ENCODE peak calls at places on chromosomes 6 and 20, in eight cellular contexts. One of them, this sample, is unnamed.

GRCh38 chr20:40897177-40897700 is 131.4 kb upstream of the TOP1 start:
- DNase-seq in fibroblast of mammary gland: peak; percentile 68
- DNase-seq in lower lobe of right lung: no peak
- DNase-seq in adrenal gland: no peak
- DNase-seq in OCI-LY7: no peak
- DNase-seq in small intestine: no peak
- DNase-seq in suprapubic skin: no peak
- DNase-seq in left lung: no peak
- DNase-seq in this sample: peak; percentile 10

GRCh38 chr6:160139420-160139851 is 17.8 kb downstream of the SLC22A1 start:
- DNase-seq in fibroblast of mammary gland: peak; percentile 91
- DNase-seq in lower lobe of right lung: no peak
- DNase-seq in adrenal gland: no peak
- DNase-seq in OCI-LY7: no peak
- DNase-seq in small intestine: no peak
- DNase-seq in suprapubic skin: no peak
- DNase-seq in left lung: no peak
- DNase-seq in this sample: peak; percentile 83

GRCh38 chr6:109456710-109457595 is 1.4 kb upstream of the MICAL1 start:
- DNase-seq in fibroblast of mammary gland: peak; percentile 80
- DNase-seq in lower lobe of right lung: peak; percentile 69
- DNase-seq in adrenal gland: no peak
- DNase-seq in OCI-LY7: no peak
- DNase-seq in small intestine: peak; percentile 91
- DNase-seq in suprapubic skin: no peak
- DNase-seq in left lung: no peak
- DNase-seq in this sample: peak; percentile 76

GRCh38 chr20:57389695-57390603 is 1.2 kb upstream of the RBM38 start:
- DNase-seq in fibroblast of mammary gland: no peak
- DNase-seq in lower lobe of right lung: peak; percentile 57
- DNase-seq in adrenal gland: no peak
- DNase-seq in OCI-LY7: no peak
- DNase-seq in small intestine: no peak
- DNase-seq in suprapubic skin: no peak
- DNase-seq in left lung: peak; percentile 84
- DNase-seq in this sample: no peak

GRCh38 chr6:167337231-167337630 is 12.3 kb downstream of the TTLL2 start:
- DNase-seq in fibroblast of mammary gland: no peak
- DNase-seq in lower lobe of right lung: no peak
- DNase-seq in adrenal gland: no peak
- DNase-seq in OCI-LY7: no peak
- DNase-seq in small intestine: no peak
- DNase-seq in suprapubic skin: no peak
- DNase-seq in left lung: peak; percentile 66
- DNase-seq in this sample: no peak

GRCh38 chr6:123925360-123925759 is 121.7 kb downstream of the NKAIN2 start:
- DNase-seq in fibroblast of mammary gland: no peak
- DNase-seq in lower lobe of right lung: no peak
- DNase-seq in adrenal gland: no peak
- DNase-seq in OCI-LY7: no peak
- DNase-seq in small intestine: no peak
- DNase-seq in suprapubic skin: no peak
- DNase-seq in left lung: no peak
- DNase-seq in this sample: no peak

GRCh38 chr20:4512891-4513550 is 208.7 kb upstream of the PRND start:
- DNase-seq in fibroblast of mammary gland: peak; percentile 95
- DNase-seq in lower lobe of right lung: no peak
- DNase-seq in adrenal gland: no peak
- DNase-seq in OCI-LY7: no peak
- DNase-seq in small intestine: peak; percentile 47
- DNase-seq in suprapubic skin: no peak
- DNase-seq in left lung: no peak
- DNase-seq in this sample: peak; percentile 82

GRCh38 chr20:14723614-14724013 is 386.2 kb upstream of the FLRT3 start:
- DNase-seq in fibroblast of mammary gland: no peak
- DNase-seq in lower lobe of right lung: no peak
- DNase-seq in adrenal gland: no peak
- DNase-seq in OCI-LY7: no peak
- DNase-seq in small intestine: no peak
- DNase-seq in suprapubic skin: no peak
- DNase-seq in left lung: no peak
- DNase-seq in this sample: no peak

GRCh38 chr6:82144852-82145332 is 102.7 kb downstream of the IBTK start:
- DNase-seq in fibroblast of mammary gland: peak; percentile 100
- DNase-seq in lower lobe of right lung: no peak
- DNase-seq in adrenal gland: peak; percentile 66
- DNase-seq in OCI-LY7: no peak
- DNase-seq in small intestine: peak; percentile 52
- DNase-seq in suprapubic skin: no peak
- DNase-seq in left lung: no peak
- DNase-seq in this sample: peak; percentile 75

GRCh38 chr6:104409913-104410312 is 449.8 kb downstream of the HACE1 start:
- DNase-seq in fibroblast of mammary gland: peak; percentile 37
- DNase-seq in lower lobe of right lung: no peak
- DNase-seq in adrenal gland: no peak
- DNase-seq in OCI-LY7: no peak
- DNase-seq in small intestine: no peak
- DNase-seq in suprapubic skin: no peak
- DNase-seq in left lung: no peak
- DNase-seq in this sample: no peak

GRCh38 chr20:19807901-19808300 is 49.8 kb downstream of the RIN2 start:
- DNase-seq in fibroblast of mammary gland: no peak
- DNase-seq in lower lobe of right lung: no peak
- DNase-seq in adrenal gland: no peak
- DNase-seq in OCI-LY7: no peak
- DNase-seq in small intestine: no peak
- DNase-seq in suprapubic skin: no peak
- DNase-seq in left lung: no peak
- DNase-seq in this sample: no peak

GRCh38 chr20:45251884-45252571 is 2.3 kb downstream of the SLPI start:
- DNase-seq in fibroblast of mammary gland: no peak
- DNase-seq in lower lobe of right lung: no peak
- DNase-seq in adrenal gland: no peak
- DNase-seq in OCI-LY7: no peak
- DNase-seq in small intestine: no peak
- DNase-seq in suprapubic skin: no peak
- DNase-seq in left lung: no peak
- DNase-seq in this sample: no peak

GRCh38 chr6:169789944-169790927 is 38.8 kb downstream of the ERMARD start:
- DNase-seq in fibroblast of mammary gland: peak; percentile 61
- DNase-seq in lower lobe of right lung: peak; percentile 80
- DNase-seq in adrenal gland: peak; percentile 75
- DNase-seq in OCI-LY7: peak; percentile 70
- DNase-seq in small intestine: peak; percentile 89
- DNase-seq in suprapubic skin: peak; percentile 87
- DNase-seq in left lung: peak; percentile 93
- DNase-seq in this sample: peak; percentile 21

GRCh38 chr6:169788809-169789145 is 37.4 kb downstream of the ERMARD start:
- DNase-seq in fibroblast of mammary gland: no peak
- DNase-seq in lower lobe of right lung: no peak
- DNase-seq in adrenal gland: no peak
- DNase-seq in OCI-LY7: no peak
- DNase-seq in small intestine: no peak
- DNase-seq in suprapubic skin: no peak
- DNase-seq in left lung: no peak
- DNase-seq in this sample: no peak

GRCh38 chr6:169787797-169788196 is 36.4 kb downstream of the ERMARD start:
- DNase-seq in fibroblast of mammary gland: no peak
- DNase-seq in lower lobe of right lung: no peak
- DNase-seq in adrenal gland: no peak
- DNase-seq in OCI-LY7: no peak
- DNase-seq in small intestine: no peak
- DNase-seq in suprapubic skin: peak; percentile 3
- DNase-seq in left lung: no peak
- DNase-seq in this sample: no peak

GRCh38 chr6:169791721-169792131 is 40.3 kb downstream of the ERMARD start:
- DNase-seq in fibroblast of mammary gland: no peak
- DNase-seq in lower lobe of right lung: no peak
- DNase-seq in adrenal gland: no peak
- DNase-seq in OCI-LY7: no peak
- DNase-seq in small intestine: no peak
- DNase-seq in suprapubic skin: peak; percentile 35
- DNase-seq in left lung: no peak
- DNase-seq in this sample: no peak

DNA sequence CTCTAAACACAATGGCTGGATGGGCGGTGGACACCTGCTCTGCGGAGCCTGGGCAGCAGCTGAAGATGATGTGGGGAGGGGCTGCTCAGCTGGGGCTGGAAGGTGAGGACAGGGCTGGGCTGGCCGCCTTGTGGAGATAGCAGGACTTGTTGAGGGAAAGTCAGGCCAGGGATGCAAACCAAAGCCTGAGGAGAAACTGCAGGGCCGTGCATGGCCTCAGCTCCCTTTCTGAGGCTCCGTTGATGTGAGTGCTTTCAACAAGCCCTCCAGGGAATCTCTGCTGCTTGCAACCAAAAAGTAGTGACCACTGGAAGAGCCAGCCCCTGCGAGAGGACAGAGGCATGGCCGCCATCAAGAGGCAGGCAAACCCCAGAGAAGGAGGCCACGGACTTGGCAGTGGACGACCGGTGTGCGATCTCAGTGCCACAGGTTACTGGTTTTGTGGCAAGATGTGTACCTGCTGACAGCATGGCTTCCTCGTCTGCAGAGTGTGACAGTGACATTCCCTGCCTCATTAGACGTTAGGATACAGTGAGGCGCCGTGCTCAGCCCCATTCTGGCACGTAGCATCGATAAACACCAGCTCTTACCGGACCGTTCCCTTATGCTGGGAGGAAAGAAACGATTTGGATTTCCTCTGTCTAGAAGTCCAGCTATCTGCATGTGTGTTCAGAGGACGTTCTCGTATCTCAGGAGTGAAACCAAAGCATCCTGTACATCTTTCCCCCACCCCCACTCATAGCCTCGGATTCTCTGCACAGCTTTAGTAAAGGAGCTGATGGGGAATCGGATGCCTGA is 37.9 kb downstream of the ERMARD start:
- DNase-seq in fibroblast of mammary gland: no peak
- DNase-seq in lower lobe of right lung: no peak
- DNase-seq in adrenal gland: no peak
- DNase-seq in OCI-LY7: no peak
- DNase-seq in small intestine: no peak
- DNase-seq in suprapubic skin: peak; percentile 59
- DNase-seq in left lung: peak; percentile 49
- DNase-seq in this sample: no peak
- H3K4me3 ChIP-seq in fibroblast of mammary gland: peak overlapping the region; percentile 59
- H3K4me3 ChIP-seq in lower lobe of right lung: peak overlapping the region; percentile 54
- H3K4me3 ChIP-seq in adrenal gland: no peak overlapping the region
- H3K4me3 ChIP-seq in OCI-LY7: no peak overlapping the region
- H3K4me3 ChIP-seq in small intestine: no peak overlapping the region
- H3K4me3 ChIP-seq in suprapubic skin: peak overlapping the region; percentile 49
- H3K4me3 ChIP-seq in left lung: peak overlapping the region; percentile 26
- H3K4me3 ChIP-seq in this sample: peak overlapping the region; percentile 45

GRCh38 chr6:26578279-26578678 is 18.5 kb upstream of the ABT1 start:
- DNase-seq in fibroblast of mammary gland: no peak
- DNase-seq in lower lobe of right lung: no peak
- DNase-seq in adrenal gland: no peak
- DNase-seq in OCI-LY7: no peak
- DNase-seq in small intestine: no peak
- DNase-seq in suprapubic skin: no peak
- DNase-seq in left lung: no peak
- DNase-seq in this sample: no peak

GRCh38 chr6:26576407-26576843 is 20.3 kb upstream of the ABT1 start:
- DNase-seq in fibroblast of mammary gland: no peak
- DNase-seq in lower lobe of right lung: no peak
- DNase-seq in adrenal gland: no peak
- DNase-seq in OCI-LY7: no peak
- DNase-seq in small intestine: no peak
- DNase-seq in suprapubic skin: no peak
- DNase-seq in left lung: no peak
- DNase-seq in this sample: no peak

GRCh38 chr6:26575494-26575939 is 21.2 kb upstream of the ABT1 start:
- DNase-seq in fibroblast of mammary gland: peak; percentile 66
- DNase-seq in lower lobe of right lung: no peak
- DNase-seq in adrenal gland: no peak
- DNase-seq in OCI-LY7: no peak
- DNase-seq in small intestine: no peak
- DNase-seq in suprapubic skin: no peak
- DNase-seq in left lung: no peak
- DNase-seq in this sample: no peak

GRCh38 chr6:26577720-26578072 is 19.1 kb upstream of the ABT1 start:
- DNase-seq in fibroblast of mammary gland: no peak
- DNase-seq in lower lobe of right lung: no peak
- DNase-seq in adrenal gland: no peak
- DNase-seq in OCI-LY7: no peak
- DNase-seq in small intestine: no peak
- DNase-seq in suprapubic skin: no peak
- DNase-seq in left lung: no peak
- DNase-seq in this sample: no peak

GRCh38 chr6:26576929-26577719 is 19.6 kb upstream of the ABT1 start:
- DNase-seq in fibroblast of mammary gland: peak; percentile 91
- DNase-seq in lower lobe of right lung: peak; percentile 65
- DNase-seq in adrenal gland: peak; percentile 38
- DNase-seq in OCI-LY7: no peak
- DNase-seq in small intestine: peak; percentile 46
- DNase-seq in suprapubic skin: no peak
- DNase-seq in left lung: no peak
- DNase-seq in this sample: no peak
- H3K4me3 ChIP-seq in fibroblast of mammary gland: peak overlapping the region; percentile 57
- H3K4me3 ChIP-seq in lower lobe of right lung: peak overlapping the region; percentile 32
- H3K4me3 ChIP-seq in adrenal gland: no peak overlapping the region
- H3K4me3 ChIP-seq in OCI-LY7: no peak overlapping the region
- H3K4me3 ChIP-seq in small intestine: no peak overlapping the region
- H3K4me3 ChIP-seq in suprapubic skin: peak overlapping the region; percentile 28
- H3K4me3 ChIP-seq in left lung: peak overlapping the region; percentile 9
- H3K4me3 ChIP-seq in this sample: peak overlapping the region; percentile 21

DNA sequence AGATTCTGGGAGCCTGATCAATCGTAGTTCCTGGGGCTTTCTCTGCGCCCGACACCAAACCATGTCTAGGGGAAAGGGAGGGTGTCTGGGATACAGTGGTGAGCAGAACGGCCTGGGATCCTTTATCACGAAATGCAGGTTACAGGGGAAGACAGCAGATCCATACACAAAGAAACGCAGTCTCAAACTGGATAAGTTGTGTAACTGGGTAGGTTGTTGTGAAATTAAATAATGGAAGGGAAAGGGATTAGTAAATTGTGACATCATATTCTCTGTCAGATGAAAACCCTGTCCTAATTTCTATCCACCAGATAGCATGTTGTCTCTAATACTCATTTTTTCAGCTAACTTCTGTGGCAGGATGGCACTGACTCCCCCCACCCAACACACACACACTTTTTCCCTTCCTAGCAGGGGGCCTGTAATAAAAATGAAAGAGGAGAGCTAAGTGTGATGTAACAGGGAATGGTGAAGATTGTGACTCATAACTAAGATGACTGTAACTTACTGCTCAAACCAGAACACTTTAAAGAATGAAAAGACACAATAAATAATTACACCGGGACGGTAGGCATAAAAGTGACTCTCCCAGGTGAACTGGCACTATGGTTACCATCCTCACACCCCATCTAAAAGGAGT is 758 bp upstream of the TRPC4AP start:
- DNase-seq in fibroblast of mammary gland: peak; percentile 80
- DNase-seq in lower lobe of right lung: no peak
- DNase-seq in adrenal gland: no peak
- DNase-seq in OCI-LY7: no peak
- DNase-seq in small intestine: no peak
- DNase-seq in suprapubic skin: no peak
- DNase-seq in left lung: no peak
- DNase-seq in this sample: no peak
- H3K4me3 ChIP-seq in fibroblast of mammary gland: no peak overlapping the region
- H3K4me3 ChIP-seq in lower lobe of right lung: peak overlapping the region; percentile 96
- H3K4me3 ChIP-seq in adrenal gland: no peak overlapping the region
- H3K4me3 ChIP-seq in OCI-LY7: peak overlapping the region; percentile 100
- H3K4me3 ChIP-seq in small intestine: no peak overlapping the region
- H3K4me3 ChIP-seq in suprapubic skin: peak overlapping the region; percentile 95
- H3K4me3 ChIP-seq in left lung: no peak overlapping the region
- H3K4me3 ChIP-seq in this sample: no peak overlapping the region

GRCh38 chr6:30829639-30830250 is 54.6 kb upstream of the DDR1 start:
- DNase-seq in fibroblast of mammary gland: no peak
- DNase-seq in lower lobe of right lung: no peak
- DNase-seq in adrenal gland: no peak
- DNase-seq in OCI-LY7: no peak
- DNase-seq in small intestine: no peak
- DNase-seq in suprapubic skin: no peak
- DNase-seq in left lung: peak; percentile 13
- DNase-seq in this sample: no peak
- H3K4me3 ChIP-seq in fibroblast of mammary gland: no peak overlapping the region
- H3K4me3 ChIP-seq in lower lobe of right lung: peak overlapping the region; percentile 23
- H3K4me3 ChIP-seq in adrenal gland: no peak overlapping the region
- H3K4me3 ChIP-seq in OCI-LY7: peak overlapping the region; percentile 18
- H3K4me3 ChIP-seq in small intestine: peak overlapping the region; percentile 32
- H3K4me3 ChIP-seq in suprapubic skin: peak overlapping the region; percentile 8
- H3K4me3 ChIP-seq in left lung: no peak overlapping the region
- H3K4me3 ChIP-seq in this sample: no peak overlapping the region

This sample was measured in BJ.